ENCODE peak calls at places on chromosome 6, in five cellular contexts. One of them, this sample, is unnamed.

GRCh38 chr6:220736-221475 is 71.4 kb upstream of the DUSP22 start:
- DNase-seq in H9: no peak
- DNase-seq in mesenchymal stem cell: peak
- DNase-seq in trophoblast cell: no peak
- DNase-seq in H1: no peak
- DNase-seq in this sample: no peak

GRCh38 chr6:3202999-3203696 is 24.3 kb downstream of the TUBB2B start:
- DNase-seq in H9: no peak
- DNase-seq in mesenchymal stem cell: peak
- DNase-seq in trophoblast cell: peak
- DNase-seq in H1: no peak
- DNase-seq in this sample: no peak

GRCh38 chr6:94005835-94006234 is 586.5 kb upstream of the EPHA7 start:
- DNase-seq in mesenchymal stem cell: peak
- DNase-seq in H1: no peak
- DNase-seq in trophoblast cell: no peak
- DNase-seq in H9: no peak
- DNase-seq in this sample: no peak

GRCh38 chr6:169921853-169922779 is 170.7 kb downstream of the ERMARD start:
- DNase-seq in H9: no peak
- DNase-seq in mesenchymal stem cell: no peak
- DNase-seq in trophoblast cell: no peak
- DNase-seq in H1: no peak
- DNase-seq in this sample: no peak

GRCh38 chr6:45115696-45116095 is 212.4 kb upstream of the RUNX2 start:
- DNase-seq in trophoblast cell: peak
- DNase-seq in mesenchymal stem cell: peak
- DNase-seq in H9: no peak
- DNase-seq in H1: no peak
- DNase-seq in this sample: no peak

GRCh38 chr6:137727206-137727605 is 139.9 kb upstream of the TNFAIP3 start:
- DNase-seq in mesenchymal stem cell: peak
- DNase-seq in H9: no peak
- DNase-seq in trophoblast cell: no peak
- DNase-seq in H1: no peak
- DNase-seq in this sample: no peak

GRCh38 chr6:87919001-87919400 is 128.6 kb upstream of the SPACA1 start:
- DNase-seq in trophoblast cell: no peak
- DNase-seq in H1: no peak
- DNase-seq in mesenchymal stem cell: no peak
- DNase-seq in H9: no peak
- DNase-seq in this sample: no peak

GRCh38 chr6:98514073-98514720 is 320.2 kb upstream of the POU3F2 start:
- DNase-seq in mesenchymal stem cell: no peak
- DNase-seq in trophoblast cell: no peak
- DNase-seq in H9: no peak
- DNase-seq in H1: no peak
- DNase-seq in this sample: no peak

GRCh38 chr6:10584607-10585006 is 63.5 kb downstream of the GCNT2 start:
- DNase-seq in H1: no peak
- DNase-seq in H9: no peak
- DNase-seq in mesenchymal stem cell: no peak
- DNase-seq in trophoblast cell: no peak
- DNase-seq in this sample: no peak

GRCh38 chr6:10582774-10583508 is 61.8 kb downstream of the GCNT2 start:
- DNase-seq in H1: no peak
- DNase-seq in mesenchymal stem cell: no peak
- DNase-seq in H9: peak
- DNase-seq in trophoblast cell: no peak
- DNase-seq in this sample: no peak

GRCh38 chr6:10586302-10586701 is 65.2 kb downstream of the GCNT2 start:
- DNase-seq in trophoblast cell: no peak
- DNase-seq in mesenchymal stem cell: no peak
- DNase-seq in H1: no peak
- DNase-seq in H9: no peak
- DNase-seq in this sample: no peak

GRCh38 chr6:10583509-10583908 is 62.4 kb downstream of the GCNT2 start:
- DNase-seq in mesenchymal stem cell: no peak
- DNase-seq in H9: no peak
- DNase-seq in H1: no peak
- DNase-seq in trophoblast cell: no peak
- DNase-seq in this sample: no peak

GRCh38 chr6:10585232-10585887 is 64.2 kb downstream of the GCNT2 start:
- DNase-seq in trophoblast cell: no peak
- DNase-seq in H9: peak
- DNase-seq in H1: no peak
- DNase-seq in mesenchymal stem cell: peak
- DNase-seq in this sample: peak
- H3K4ac ChIP-seq in trophoblast cell: no peak
- H3K4ac ChIP-seq in H9: no peak
- H3K4ac ChIP-seq in H1: no peak
- H3K4ac ChIP-seq in mesenchymal stem cell: no peak
- H3K4ac ChIP-seq in this sample: no peak

DNA sequence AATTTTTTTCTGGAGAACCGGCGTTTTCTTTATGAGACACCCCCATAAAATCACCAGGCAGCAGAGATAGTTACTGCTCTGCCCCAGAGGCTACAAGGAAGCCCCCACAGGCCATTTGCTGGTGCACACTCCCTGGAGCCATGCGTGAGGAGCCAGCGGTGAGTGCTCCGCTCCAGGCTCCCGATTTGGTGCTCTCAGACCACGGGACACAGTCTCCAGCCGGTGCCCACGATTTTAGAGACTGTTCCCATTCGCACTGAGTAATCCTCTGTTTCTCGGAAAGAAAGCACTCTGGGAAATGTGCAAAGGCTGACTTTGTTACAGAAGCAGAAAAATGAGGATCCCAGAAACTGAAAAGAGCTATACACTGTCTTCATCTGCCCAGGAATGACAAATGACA is 104.9 kb downstream of the RNASET2 start:
- DNase-seq in mesenchymal stem cell: no peak
- DNase-seq in H1: no peak
- DNase-seq in trophoblast cell: no peak
- DNase-seq in H9: no peak
- DNase-seq in this sample: no peak
- H2BK12ac ChIP-seq in mesenchymal stem cell: no peak
- H2BK12ac ChIP-seq in H1: no peak
- H2BK12ac ChIP-seq in trophoblast cell: no peak
- H2BK12ac ChIP-seq in H9: no peak
- H2BK12ac ChIP-seq in this sample: no peak

GRCh38 chr6:47096233-47096887 is 54.2 kb upstream of the ADGRF1 start:
- DNase-seq in H9: no peak
- DNase-seq in H1: no peak
- DNase-seq in mesenchymal stem cell: peak
- DNase-seq in trophoblast cell: no peak
- DNase-seq in this sample: no peak
- H3K4ac ChIP-seq in H9: no peak
- H3K4ac ChIP-seq in H1: no peak
- H3K4ac ChIP-seq in mesenchymal stem cell: peak
- H3K4ac ChIP-seq in trophoblast cell: no peak
- H3K4ac ChIP-seq in this sample: no peak

DNA sequence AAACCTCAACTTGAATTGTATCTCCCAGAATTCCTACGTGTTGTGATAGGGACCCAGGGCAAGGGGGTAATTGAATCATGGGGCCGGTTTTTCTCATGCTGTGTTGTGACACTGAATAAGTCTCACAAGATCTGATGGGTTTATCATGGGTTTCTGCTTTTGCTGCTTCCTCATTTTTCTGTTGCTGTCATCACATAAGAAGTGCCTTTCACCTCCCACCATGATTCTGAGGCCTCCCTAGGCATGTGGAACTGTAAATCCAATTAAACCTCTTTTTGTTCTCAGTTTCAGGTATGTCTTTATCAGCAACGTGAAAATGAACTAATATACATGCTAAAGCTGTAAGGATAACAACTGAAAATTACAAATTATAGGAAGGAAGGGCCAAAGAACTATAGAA is 88.3 kb downstream of the CDYL start:
- DNase-seq in H9: no peak
- DNase-seq in H1: no peak
- DNase-seq in mesenchymal stem cell: no peak
- DNase-seq in trophoblast cell: peak
- DNase-seq in this sample: no peak
- H2BK12ac ChIP-seq in H9: no peak
- H2BK12ac ChIP-seq in H1: no peak
- H2BK12ac ChIP-seq in mesenchymal stem cell: no peak
- H2BK12ac ChIP-seq in trophoblast cell: no peak
- H2BK12ac ChIP-seq in this sample: no peak

GRCh38 chr6:119233327-119233984 is 116.1 kb downstream of the MAN1A1 start:
- DNase-seq in H9: no peak
- DNase-seq in mesenchymal stem cell: no peak
- DNase-seq in trophoblast cell: no peak
- DNase-seq in H1: no peak
- DNase-seq in this sample: no peak
- H3K4ac ChIP-seq in H9: no peak
- H3K4ac ChIP-seq in mesenchymal stem cell: no peak
- H3K4ac ChIP-seq in trophoblast cell: no peak
- H3K4ac ChIP-seq in H1: no peak
- H3K4ac ChIP-seq in this sample: no peak

DNA sequence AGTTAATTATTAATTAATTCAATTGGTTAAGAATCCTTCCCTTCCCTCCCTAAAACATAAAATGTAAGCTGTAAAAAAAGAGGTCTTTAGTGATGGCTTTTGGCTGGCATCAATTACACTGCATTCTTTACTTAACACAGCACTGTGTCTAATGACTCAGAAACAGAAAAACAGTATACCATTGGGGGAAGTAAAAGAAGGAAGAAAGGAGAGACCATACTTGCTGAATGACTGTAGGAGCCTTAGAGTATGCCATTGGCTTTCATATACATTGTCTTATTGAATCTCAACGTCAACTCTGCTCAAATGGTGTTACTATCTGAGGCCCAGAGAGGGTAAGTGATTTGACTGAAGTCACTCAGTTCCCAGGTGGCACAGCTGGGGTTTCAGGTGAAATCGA is 18.4 kb upstream of the CITED2 start:
- DNase-seq in H1: no peak
- DNase-seq in H9: no peak
- DNase-seq in mesenchymal stem cell: no peak
- DNase-seq in trophoblast cell: no peak
- DNase-seq in this sample: no peak
- H2BK12ac ChIP-seq in H1: no peak
- H2BK12ac ChIP-seq in H9: no peak
- H2BK12ac ChIP-seq in mesenchymal stem cell: no peak
- H2BK12ac ChIP-seq in trophoblast cell: no peak
- H2BK12ac ChIP-seq in this sample: no peak